ENCODE peak calls at places on chromosomes 2 and 18, in five cellular contexts. C is right lobe of liver, N is HepG2, G is Peyer's patch, E is heart left ventricle. W is an unnamed sample.

GRCh38 chr2:162072181-162072702 is 1.8 kb downstream of the DPP4 start:
- DNase-seq in G (no peak), E (no peak), N (peak; percentile 59), C (no peak), W (no peak)

GRCh38 chr2:46008082-46008870 is 288.9 kb upstream of the EPAS1 start:
- DNase-seq in E (no peak), G (no peak), N (no peak), C (no peak), W (no peak)

GRCh38 chr2:127000937-127001336 is 102.2 kb downstream of the TEX51 start:
- DNase-seq in G (no peak), N (no peak), E (no peak), C (no peak), W (no peak)

GRCh38 chr2:100235098-100235497 is 87.2 kb downstream of the LONRF2 start:
- DNase-seq in C (no peak), N (no peak), E (no peak), G (no peak), W (no peak)

GRCh38 chr2:204234879-204235278 is 298.3 kb downstream of the ICOS start:
- DNase-seq in N (no peak), E (no peak), G (no peak), C (no peak), W (no peak)

GRCh38 chr18:21602302-21602592 is 1.7 kb upstream of the ESCO1 start:
- DNase-seq in N (no peak), G (no peak), E (no peak), C (no peak), W (no peak)

GRCh38 chr18:46401486-46402115 is 255.4 kb downstream of the LOXHD1 start:
- DNase-seq in G (no peak), E (no peak), C (no peak), N (no peak), W (no peak)

GRCh38 chr2:230821261-230821990 is 43.3 kb upstream of the ITM2C start:
- DNase-seq in N (no peak), C (no peak), E (no peak), G (no peak), W (no peak)

GRCh38 chr2:46471-47345 is at the start of gene FAM110C:
- DNase-seq in N (peak; percentile 48), C (peak; percentile 94), G (peak; percentile 97), E (peak; percentile 81), W (peak; percentile 85)

GRCh38 chr2:28480403-28481049 is 15.3 kb upstream of the PLB1 start:
- DNase-seq in C (no peak), N (no peak), G (no peak), E (no peak), W (no peak)

GRCh38 chr2:9570182-9571060 is 14.8 kb upstream of the ADAM17 start:
- DNase-seq in E (no peak), C (no peak), N (peak; percentile 25), G (no peak), W (no peak)

GRCh38 chr2:131483981-131484505 is 8.1 kb downstream of the TUBA3D start:
- DNase-seq in E (no peak), C (no peak), N (no peak), G (no peak), W (no peak)

GRCh38 chr2:230956827-230957755 is 32.0 kb upstream of the GPR55 start:
- DNase-seq in C (peak; percentile 45), N (no peak), G (peak; percentile 65), E (peak; percentile 71), W (peak; percentile 44)

GRCh38 chr2:41926614-41927580 is 120.9 kb upstream of the PKDCC start:
- DNase-seq in N (no peak), G (no peak), C (no peak), E (no peak), W (no peak)

GRCh38 chr2:86791574-86791973 is 861 bp upstream of the CD8A start:
- DNase-seq in E (no peak), G (no peak), C (no peak), N (no peak), W (no peak)

GRCh38 chr2:73013941-73014340 is 57.6 kb downstream of the SFXN5 start:
- DNase-seq in C (no peak), N (no peak), E (no peak), G (no peak), W (no peak)

GRCh38 chr2:80078290-80079036 is 226.1 kb downstream of the LRRTM1 start:
- DNase-seq in C (no peak), N (no peak), G (no peak), E (no peak), W (no peak)
- TF ChIP-seq POLR2A in C (no peak), N (no peak), G (no peak), E (no peak), W (no peak)

GRCh38 chr2:234025475-234025874 is 25.0 kb upstream of the SPP2 start:
- DNase-seq in C (no peak), E (no peak), G (no peak), N (no peak), W (no peak)
- H3K4me3 ChIP-seq in C (no peak overlapping the region), E (no peak overlapping the region), G (peak overlapping the region; percentile 24), N (no peak overlapping the region), W (no peak overlapping the region)

GRCh38 chr2:172555522-172556283 is at the start of gene PDK1:
- DNase-seq in G (peak; percentile 94), N (peak; percentile 83), C (peak; percentile 96), E (peak; percentile 96), W (peak; percentile 91)
- TF ChIP-seq POLR2A in G (peak; percentile 68), N (peak; percentile 96), C (peak; percentile 89), E (no peak), W (peak; percentile 81)

DNA sequence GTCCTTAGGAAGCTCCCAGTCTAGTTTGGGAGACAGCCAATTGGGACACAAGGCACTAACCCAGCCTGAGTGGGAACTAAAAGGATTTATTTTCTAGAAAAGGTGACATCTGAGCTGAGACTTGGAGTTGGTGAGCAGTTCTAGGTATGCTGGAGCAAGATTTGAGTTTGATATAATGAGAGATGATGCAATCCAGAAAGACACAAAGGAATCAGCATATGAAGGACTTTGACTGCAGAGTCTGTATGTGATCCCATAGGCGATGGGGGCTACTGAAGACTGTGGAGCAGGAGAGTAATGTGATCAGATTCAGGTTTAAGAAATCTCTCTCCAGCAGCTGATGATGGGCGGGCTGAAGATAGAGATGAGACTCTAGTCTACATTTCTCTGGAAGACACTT is 135.1 kb upstream of the MYCN start:
- DNase-seq in C (no peak), N (no peak), E (no peak), G (no peak), W (no peak)
- H3K4me3 ChIP-seq in C (no peak overlapping the region), N (no peak overlapping the region), E (no peak overlapping the region), G (no peak overlapping the region), W (no peak overlapping the region)

GRCh38 chr2:32594573-32594972 is 33.3 kb upstream of the TTC27 start:
- DNase-seq in C (no peak), N (no peak), E (no peak), G (no peak), W (no peak)

DNA sequence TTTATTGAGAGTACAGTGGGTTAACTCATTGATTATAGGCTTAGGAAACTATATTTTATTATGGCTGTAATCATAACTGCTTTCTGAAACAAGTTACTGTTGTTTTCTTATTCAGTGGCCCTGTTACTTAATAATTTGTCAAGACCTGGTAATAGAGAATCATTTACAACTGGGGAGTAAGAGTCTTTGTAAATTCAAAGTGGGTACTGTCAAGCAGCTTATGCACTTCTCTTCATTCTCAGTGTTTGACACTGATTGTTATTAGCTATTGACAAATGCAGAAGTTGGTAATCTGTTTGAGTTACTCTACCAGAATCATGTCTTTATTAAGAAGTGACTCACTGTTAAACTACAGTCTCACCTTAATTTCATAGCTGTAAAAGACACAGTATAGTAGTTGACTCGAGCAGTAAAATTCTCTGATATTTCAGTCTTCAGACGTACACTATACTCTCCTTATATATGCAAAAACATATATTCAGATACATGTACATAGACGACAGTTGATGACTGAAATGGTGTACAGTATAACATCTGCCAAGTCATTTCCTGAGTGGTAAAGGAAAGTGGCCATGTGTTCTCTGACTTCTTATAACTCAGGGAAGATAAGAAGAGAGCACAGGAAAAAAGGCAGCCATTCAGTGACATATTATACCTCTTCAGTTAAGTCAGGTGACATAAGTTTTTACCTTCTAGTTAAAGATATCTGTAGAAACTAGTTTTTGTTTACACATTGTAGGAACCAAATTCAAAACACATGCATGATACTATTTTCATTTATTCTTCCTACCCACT is 36.0 kb upstream of the TTC27 start:
- DNase-seq in G (no peak), N (no peak), E (no peak), C (no peak), W (no peak)
- TF ChIP-seq POLR2A in G (no peak), N (no peak), E (no peak), C (no peak), W (no peak)

GRCh38 chr2:88607416-88607815 is 19.8 kb downstream of the EIF2AK3 start:
- DNase-seq in G (no peak), C (no peak), E (no peak), N (no peak), W (no peak)
- H3K4me3 ChIP-seq in G (no peak overlapping the region), C (no peak overlapping the region), E (no peak overlapping the region), N (no peak overlapping the region), W (no peak overlapping the region)

GRCh38 chr2:190961918-190962487 is 52.0 kb downstream of the STAT1 start:
- DNase-seq in N (no peak), E (no peak), C (no peak), G (no peak), W (no peak)

GRCh38 chr2:190965580-190966222 is 48.3 kb downstream of the STAT1 start:
- DNase-seq in C (no peak), G (no peak), E (no peak), N (peak; percentile 13), W (no peak)

GRCh38 chr2:190963088-190963487 is 50.9 kb downstream of the STAT1 start:
- DNase-seq in E (no peak), C (no peak), N (no peak), G (no peak), W (no peak)

GRCh38 chr2:190959911-190960788 is 53.8 kb downstream of the STAT1 start:
- DNase-seq in E (no peak), G (no peak), C (no peak), N (no peak), W (no peak)

DNA sequence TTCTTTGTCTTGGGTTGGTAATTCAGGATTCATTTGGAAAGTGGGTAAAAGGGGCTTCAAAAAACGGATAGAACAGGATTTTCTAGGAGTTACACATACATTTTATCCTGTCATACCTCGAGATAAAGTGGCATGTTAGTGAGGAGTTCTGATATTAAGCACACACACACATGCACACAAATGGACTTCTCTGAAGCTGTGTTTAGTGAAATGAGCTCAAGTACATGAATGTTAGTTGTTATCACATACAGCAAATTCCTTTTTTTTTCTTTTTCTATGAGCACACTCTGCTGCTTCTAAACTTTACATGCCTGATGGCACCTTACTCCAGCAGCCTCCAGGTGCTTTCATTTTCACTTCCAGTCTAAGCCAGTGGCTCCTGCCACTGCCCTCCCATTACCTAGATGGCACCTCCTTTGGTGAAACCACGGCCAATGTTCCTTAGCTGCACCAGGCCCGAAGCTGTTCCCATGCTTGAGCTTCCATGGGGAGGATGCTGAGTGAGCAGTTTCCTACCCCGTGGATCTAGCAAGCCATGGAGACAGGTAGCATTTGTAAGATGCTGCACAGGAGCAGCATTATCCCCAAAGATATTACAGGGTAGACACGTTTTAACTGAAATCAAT is 49.7 kb downstream of the STAT1 start:
- DNase-seq in E (no peak), C (no peak), N (no peak), G (no peak), W (no peak)
- TF ChIP-seq POLR2A in E (no peak), C (no peak), N (no peak), G (no peak), W (no peak)